ENCODE peak calls at places on chromosomes 1 and 21, in five cellular contexts. Q, K, V, A and P are unnamed samples.

GRCh38 chr1:93000291-93000690 is 39.0 kb upstream of the DIPK1A start:
- DNase-seq in Q (no peak), K (no peak), V (no peak), A (no peak), P (no peak)

GRCh38 chr1:181002582-181003172 is 20.0 kb downstream of the STX6 start:
- DNase-seq in Q (no peak), K (no peak), V (no peak), A (no peak), P (no peak)

GRCh38 chr1:99445486-99445885 is 181.2 kb downstream of the PLPPR4 start:
- DNase-seq in Q (peak), K (no peak), V (no peak), A (no peak), P (no peak)

GRCh38 chr1:112061056-112061455 is 71.6 kb upstream of the KCND3 start:
- DNase-seq in Q (no peak), K (no peak), V (no peak), A (no peak), P (no peak)

GRCh38 chr1:184502154-184502553 is 115.3 kb downstream of the C1orf21 start:
- DNase-seq in Q (no peak), K (no peak), V (no peak), A (no peak), P (no peak)

GRCh38 chr1:37732111-37732780 is 32.7 kb downstream of the EPHA10 start:
- DNase-seq in Q (peak), K (no peak), V (no peak), A (peak), P (peak)

GRCh38 chr1:179935909-179936496 is 18.6 kb upstream of the CEP350 start:
- DNase-seq in Q (no peak), K (no peak), V (no peak), A (peak), P (no peak)

GRCh38 chr1:22508991-22509390 is 54.3 kb upstream of the EPHA8 start:
- DNase-seq in Q (no peak), K (no peak), V (no peak), A (no peak), P (no peak)

GRCh38 chr1:203081465-203082355 is 4.1 kb downstream of the MYOG start:
- DNase-seq in Q (peak), K (no peak), V (no peak), A (no peak), P (no peak)

GRCh38 chr1:93681549-93682412 is at the start of gene BCAR3:
- DNase-seq in Q (peak), K (no peak), V (peak), A (peak), P (no peak)

GRCh38 chr1:177307771-177308170 is 137.0 kb downstream of the BRINP2 start:
- DNase-seq in Q (peak), K (no peak), V (peak), A (no peak), P (no peak)

GRCh38 chr1:107138166-107138565 is 2.7 kb upstream of the NTNG1 start:
- DNase-seq in Q (no peak), K (no peak), V (no peak), A (no peak), P (no peak)

GRCh38 chr1:91555821-91556531 is 55.3 kb downstream of the CDC7 start:
- DNase-seq in Q (peak), K (peak), V (peak), A (no peak), P (no peak)

GRCh38 chr21:42337830-42338729 is 12.7 kb downstream of the TFF2 start:
- DNase-seq in Q (no peak), K (peak), V (peak), A (peak), P (no peak)
- TF ChIP-seq CTCF in Q (peak), K (peak), V (peak), A (peak), P (peak)

GRCh38 chr1:9589144-9589718 is 520 bp downstream of the TMEM201 start:
- DNase-seq in Q (peak), K (peak), V (peak), A (no peak), P (no peak)

GRCh38 chr1:9589719-9590157 is 1.0 kb downstream of the TMEM201 start:
- DNase-seq in Q (peak), K (no peak), V (no peak), A (no peak), P (no peak)

GRCh38 chr1:9588551-9589143 is at the start of gene TMEM201:
- DNase-seq in Q (peak), K (peak), V (peak), A (peak), P (peak)

GRCh38 chr1:9590945-9591668 is 2.4 kb downstream of the TMEM201 start:
- DNase-seq in Q (peak), K (no peak), V (no peak), A (no peak), P (no peak)

GRCh38 chr1:9590201-9590600 is 1.5 kb downstream of the TMEM201 start:
- DNase-seq in Q (peak), K (no peak), V (no peak), A (no peak), P (no peak)
- TF ChIP-seq CTCF in Q (no peak), K (no peak), V (no peak), A (no peak), P (no peak)

DNA sequence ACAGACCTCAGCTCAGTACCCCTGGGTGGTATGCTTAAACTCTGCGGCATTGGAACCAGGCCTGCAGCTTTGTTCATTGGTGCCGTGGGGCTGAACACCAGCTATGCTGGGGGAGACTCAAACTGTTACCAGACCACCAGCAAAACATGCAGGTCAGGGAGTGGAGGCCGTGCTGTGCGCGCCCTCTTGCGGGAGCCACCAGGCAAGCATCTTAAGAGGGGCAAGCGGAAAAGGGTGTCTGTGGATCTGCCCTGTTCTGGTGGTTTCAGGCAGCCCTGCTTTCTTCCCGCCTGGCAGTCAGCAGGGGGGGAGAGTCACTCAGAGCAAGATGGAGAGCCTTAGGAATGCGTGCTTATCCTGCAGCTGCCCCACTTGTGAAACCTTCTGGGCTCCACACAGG is 276.9 kb upstream of the ZRANB2 start:
- DNase-seq in Q (no peak), K (no peak), V (peak), A (no peak), P (no peak)
- TF ChIP-seq CTCF in Q (no peak), K (no peak), V (peak), A (no peak), P (no peak)

GRCh38 chr1:201877877-201878339 is 10.8 kb upstream of the SHISA4 start:
- DNase-seq in Q (no peak), K (no peak), V (peak), A (peak), P (no peak)

GRCh38 chr1:201881617-201882016 is 7.1 kb upstream of the SHISA4 start:
- DNase-seq in Q (no peak), K (no peak), V (no peak), A (no peak), P (no peak)

GRCh38 chr1:201874672-201875071 is 14.0 kb upstream of the SHISA4 start:
- DNase-seq in Q (no peak), K (no peak), V (no peak), A (no peak), P (no peak)

GRCh38 chr1:201880928-201881571 is 7.6 kb upstream of the SHISA4 start:
- DNase-seq in Q (no peak), K (no peak), V (no peak), A (no peak), P (no peak)

GRCh38 chr1:201876148-201876547 is 12.6 kb upstream of the SHISA4 start:
- DNase-seq in Q (no peak), K (no peak), V (peak), A (no peak), P (no peak)
- TF ChIP-seq CTCF in Q (peak), K (no peak), V (peak), A (no peak), P (peak)

GRCh38 chr1:20339811-20340457 is 49.3 kb downstream of the VWA5B1 start:
- DNase-seq in Q (peak), K (no peak), V (no peak), A (no peak), P (no peak)

GRCh38 chr1:20337581-20337980 is 46.9 kb downstream of the VWA5B1 start:
- DNase-seq in Q (no peak), K (no peak), V (no peak), A (no peak), P (no peak)

GRCh38 chr1:20336105-20336605 is 45.5 kb downstream of the VWA5B1 start:
- DNase-seq in Q (peak), K (no peak), V (no peak), A (no peak), P (no peak)
- TF ChIP-seq CTCF in Q (no peak), K (no peak), V (no peak), A (no peak), P (no peak)

GRCh38 chr1:197677752-197678295 is 97.5 kb downstream of the DENND1B start:
- DNase-seq in Q (peak), K (no peak), V (no peak), A (no peak), P (no peak)
- TF ChIP-seq CTCF in Q (no peak), K (no peak), V (no peak), A (no peak), P (no peak)